ENCODE peak calls at places on chromosomes 5 and 9, in ten cellular contexts. T is psoas muscle; E is A673; V is heart right ventricle; I is A549; J is PC-9; W is DND-41; P is CD8-positive, alpha-beta memory T cell; Y is spleen; N is upper lobe of left lung. K is an unnamed sample. For H3K4me1, the result is how much of the 10 kb centered on the place peaks cover.

GRCh38 chr9:71767421-71768321 is 642 bp downstream of the CEMIP2 start:
- DNase-seq in T (peak), E (peak), V (peak), I (no peak), J (no peak), W (peak), P (peak), Y (peak), N (no peak), K (peak)

GRCh38 chr5:173772407-173773059 is 115.6 kb upstream of the CPEB4 start:
- DNase-seq in T (no peak), E (no peak), V (no peak), I (no peak), J (no peak), W (no peak), P (no peak), Y (no peak), N (no peak), K (no peak)

GRCh38 chr9:87350915-87351314 is 146.8 kb upstream of the DAPK1 start:
- DNase-seq in T (no peak), E (no peak), V (no peak), I (no peak), J (no peak), W (no peak), P (no peak), Y (no peak), N (no peak), K (no peak)

GRCh38 chr9:21434202-21435014 is 5.8 kb upstream of the IFNA1 start:
- DNase-seq in T (no peak), E (peak), V (peak), I (peak), J (no peak), W (peak), P (peak), Y (no peak), N (no peak), K (no peak)

GRCh38 chr5:77168187-77168883 is 42.1 kb upstream of the PDE8B start:
- DNase-seq in T (peak), E (peak), V (peak), I (peak), J (no peak), W (no peak), P (no peak), Y (peak), N (peak), K (peak)

GRCh38 chr5:143985832-143986485 is 174.0 kb downstream of the HMHB1 start:
- DNase-seq in T (no peak), E (peak), V (no peak), I (no peak), J (peak), W (no peak), P (no peak), Y (no peak), N (no peak), K (no peak)

GRCh38 chr9:14097215-14097614 is 216.7 kb downstream of the NFIB start:
- DNase-seq in T (no peak), E (peak), V (peak), I (peak), J (no peak), W (no peak), P (no peak), Y (no peak), N (no peak), K (no peak)

GRCh38 chr5:142179776-142180387 is 71.3 kb downstream of the NDFIP1 start:
- DNase-seq in T (no peak), E (no peak), V (no peak), I (no peak), J (no peak), W (no peak), P (no peak), Y (peak), N (peak), K (no peak)

GRCh38 chr5:100131161-100131560 is 404.0 kb upstream of the FAM174A start:
- DNase-seq in T (no peak), E (no peak), V (no peak), I (peak), J (no peak), W (no peak), P (no peak), Y (no peak), N (no peak), K (no peak)

GRCh38 chr5:134224905-134225779 is 731 bp downstream of the PPP2CA start:
- DNase-seq in T (peak), E (peak), V (peak), I (peak), J (peak), W (peak), P (peak), Y (peak), N (peak), K (peak)

GRCh38 chr9:72203205-72203803 is 54.1 kb downstream of the GDA start:
- DNase-seq in T (no peak), E (peak), V (peak), I (peak), J (no peak), W (peak), P (no peak), Y (no peak), N (no peak), K (no peak)

GRCh38 chr9:112104901-112105300 is 70.2 kb downstream of the SUSD1 start:
- DNase-seq in T (no peak), E (no peak), V (no peak), I (no peak), J (no peak), W (no peak), P (no peak), Y (no peak), N (no peak), K (no peak)

GRCh38 chr9:120905794-120906248 is 20.8 kb downstream of the TRAF1 start:
- DNase-seq in T (no peak), E (no peak), V (no peak), I (no peak), J (no peak), W (no peak), P (peak), Y (no peak), N (no peak), K (no peak)
- H3K4me1 ChIP-seq in T (under half), E (under half), V (under half), I (under half), J (under half), W (under half), P (half or more), Y (half or more), N (under half), K (under half)

DNA sequence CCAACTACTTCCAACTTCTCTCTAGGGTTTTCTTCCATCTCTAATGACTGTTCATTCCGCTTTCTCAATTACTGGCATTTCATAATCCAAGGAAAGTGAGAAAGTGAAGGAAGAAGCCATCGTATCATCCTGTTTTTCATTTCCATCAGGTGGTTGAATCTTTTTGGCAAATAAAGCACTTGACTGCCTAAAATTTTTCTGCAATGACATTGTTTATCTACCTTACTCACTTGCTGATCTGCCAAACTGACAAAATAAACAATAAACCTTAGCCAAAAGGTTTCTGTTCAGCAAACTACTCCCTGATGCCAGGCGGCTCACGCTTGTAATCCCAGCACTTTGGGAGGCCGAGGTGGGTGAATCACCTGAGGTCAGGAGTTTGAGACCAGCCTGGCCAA is 18.4 kb downstream of the FNBP1 start:
- DNase-seq in T (no peak), E (no peak), V (no peak), I (peak), J (peak), W (no peak), P (no peak), Y (no peak), N (no peak), K (no peak)
- H3K27ac ChIP-seq in T (no peak), E (no peak), V (no peak), I (peak), J (peak), W (no peak), P (no peak), Y (peak), N (no peak), K (no peak)

GRCh38 chr5:139708877-139709586 is 60.9 kb downstream of the CXXC5 start:
- DNase-seq in T (peak), E (peak), V (peak), I (peak), J (no peak), W (no peak), P (no peak), Y (peak), N (no peak), K (peak)
- H3K4me1 ChIP-seq in T (under half), E (under half), V (under half), I (under half), J (under half), W (half or more), P (under half), Y (half or more), N (under half), K (under half)

DNA sequence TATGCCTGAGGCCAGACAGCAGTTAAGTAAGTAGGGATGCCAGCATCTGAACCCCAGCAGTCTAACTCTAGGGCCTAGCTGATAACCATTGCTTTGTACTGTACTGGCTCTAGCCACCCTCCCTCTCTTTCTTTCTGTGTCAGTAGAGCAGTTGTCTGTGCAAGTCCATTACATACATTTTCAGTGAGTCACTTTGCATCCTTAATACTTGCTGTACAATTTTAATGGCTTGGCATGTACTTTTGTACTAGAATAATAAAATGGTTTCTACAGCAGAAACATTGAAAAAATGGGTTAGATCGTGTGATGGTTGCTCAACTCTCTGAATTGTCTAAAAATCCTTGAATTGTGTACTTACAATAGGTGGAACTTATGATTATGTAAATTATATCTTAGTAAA is 1.5 kb upstream of the TTC39B start:
- DNase-seq in T (no peak), E (no peak), V (no peak), I (no peak), J (no peak), W (no peak), P (no peak), Y (no peak), N (no peak), K (no peak)
- H3K27ac ChIP-seq in T (no peak), E (no peak), V (no peak), I (no peak), J (no peak), W (no peak), P (no peak), Y (no peak), N (no peak), K (no peak)

GRCh38 chr9:70408393-70409040 is 5.9 kb downstream of the KLF9 start:
- DNase-seq in T (no peak), E (no peak), V (no peak), I (no peak), J (no peak), W (no peak), P (no peak), Y (no peak), N (no peak), K (no peak)

GRCh38 chr9:70405808-70406445 is 8.5 kb downstream of the KLF9 start:
- DNase-seq in T (no peak), E (no peak), V (no peak), I (no peak), J (no peak), W (no peak), P (no peak), Y (no peak), N (no peak), K (no peak)

GRCh38 chr9:70404261-70404660 is 10.2 kb downstream of the KLF9 start:
- DNase-seq in T (no peak), E (no peak), V (no peak), I (no peak), J (no peak), W (no peak), P (no peak), Y (no peak), N (no peak), K (no peak)

GRCh38 chr9:70407081-70407503 is 7.4 kb downstream of the KLF9 start:
- DNase-seq in T (no peak), E (no peak), V (no peak), I (peak), J (no peak), W (no peak), P (no peak), Y (no peak), N (no peak), K (no peak)

GRCh38 chr9:70406446-70406862 is 8.0 kb downstream of the KLF9 start:
- DNase-seq in T (no peak), E (no peak), V (no peak), I (no peak), J (no peak), W (no peak), P (no peak), Y (no peak), N (no peak), K (no peak)
- H3K4me1 ChIP-seq in T (half or more), E (under half), V (half or more), I (under half), J (under half), W (under half), P (half or more), Y (half or more), N (half or more), K (half or more)

DNA sequence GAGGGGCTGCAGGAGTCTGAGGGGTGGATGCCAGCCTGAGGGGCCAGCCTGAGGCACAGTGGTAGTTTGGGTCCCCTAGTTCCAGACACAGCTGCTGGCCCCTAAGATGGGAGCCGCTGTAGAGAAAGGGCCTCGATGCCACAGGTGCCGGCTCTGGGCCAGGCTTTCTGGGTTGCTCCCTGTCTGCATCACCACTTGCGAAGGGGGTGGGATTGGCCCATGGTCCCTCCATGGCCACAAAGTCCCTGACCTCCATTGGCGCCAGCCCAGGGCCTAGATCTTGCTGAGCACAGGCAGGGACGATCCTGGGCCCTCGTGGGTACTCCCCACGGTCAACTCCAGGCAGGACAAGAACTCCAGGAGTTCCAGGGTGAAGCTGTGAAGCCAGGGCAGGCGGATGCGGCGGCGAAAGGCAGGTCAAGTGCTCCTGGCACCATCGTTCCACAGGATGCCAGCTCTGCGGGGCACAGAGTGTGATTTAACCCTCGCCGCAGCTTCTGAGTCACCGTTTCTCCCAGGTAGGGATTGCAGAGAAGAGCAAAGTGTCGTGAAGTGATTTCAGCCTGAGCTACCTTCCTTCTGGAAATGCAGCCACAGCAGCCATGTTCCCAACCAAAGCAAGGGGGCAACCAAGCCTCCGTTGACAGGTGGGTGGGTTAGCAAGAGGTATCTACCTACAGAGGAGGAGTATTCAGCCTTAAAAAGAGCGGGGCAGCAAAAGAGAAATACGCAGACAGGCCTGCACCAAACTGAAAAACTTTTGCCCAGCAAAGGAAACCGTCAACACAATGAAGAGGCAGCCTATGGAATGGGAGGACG is 41.6 kb upstream of the EXOC3 start:
- DNase-seq in T (no peak), E (no peak), V (no peak), I (no peak), J (no peak), W (no peak), P (no peak), Y (peak), N (no peak), K (no peak)
- H3K27ac ChIP-seq in T (no peak), E (no peak), V (no peak), I (no peak), J (no peak), W (no peak), P (no peak), Y (peak), N (no peak), K (no peak)

GRCh38 chr9:36576866-36577265 is 4.2 kb downstream of the MELK start:
- DNase-seq in T (no peak), E (no peak), V (no peak), I (no peak), J (no peak), W (no peak), P (no peak), Y (no peak), N (no peak), K (no peak)
- H3K4me1 ChIP-seq in T (under half), E (under half), V (under half), I (under half), J (under half), W (half or more), P (under half), Y (under half), N (under half), K (under half)

GRCh38 chr5:160749026-160749425 is 103.0 kb downstream of the ATP10B start:
- DNase-seq in T (no peak), E (no peak), V (no peak), I (no peak), J (no peak), W (no peak), P (no peak), Y (no peak), N (no peak), K (no peak)

GRCh38 chr5:160747963-160748362 is 104.0 kb downstream of the ATP10B start:
- DNase-seq in T (no peak), E (no peak), V (no peak), I (no peak), J (no peak), W (peak), P (no peak), Y (no peak), N (no peak), K (no peak)

GRCh38 chr5:160749682-160750081 is 102.3 kb downstream of the ATP10B start:
- DNase-seq in T (no peak), E (no peak), V (no peak), I (no peak), J (no peak), W (no peak), P (no peak), Y (no peak), N (no peak), K (no peak)

GRCh38 chr5:160747559-160747958 is 104.5 kb downstream of the ATP10B start:
- DNase-seq in T (no peak), E (no peak), V (no peak), I (no peak), J (no peak), W (no peak), P (no peak), Y (no peak), N (no peak), K (no peak)

DNA sequence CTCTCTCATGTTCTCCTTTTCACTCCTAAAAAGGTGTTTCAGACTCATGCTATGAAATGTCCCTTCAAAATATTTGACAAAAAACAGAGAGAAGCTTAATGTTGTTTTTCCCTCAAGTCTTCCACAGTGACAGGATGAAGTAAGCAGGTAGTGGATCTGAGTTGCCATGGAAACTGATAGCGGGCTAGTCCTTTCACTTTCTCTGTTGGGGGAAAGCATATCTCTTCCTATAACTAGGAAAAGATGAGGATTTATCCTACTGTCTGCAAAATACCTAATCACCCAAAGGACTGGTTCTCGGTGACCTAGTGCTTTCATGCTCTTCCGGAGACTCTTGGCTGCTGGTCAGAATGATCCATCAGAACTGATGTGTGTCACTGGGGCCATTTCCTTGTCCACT is 100.7 kb downstream of the ATP10B start:
- DNase-seq in T (no peak), E (no peak), V (no peak), I (no peak), J (no peak), W (no peak), P (no peak), Y (no peak), N (no peak), K (no peak)
- H3K27ac ChIP-seq in T (no peak), E (no peak), V (no peak), I (no peak), J (no peak), W (no peak), P (no peak), Y (no peak), N (no peak), K (no peak)

GRCh38 chr9:104871961-104872527 is 55.9 kb downstream of the ABCA1 start:
- DNase-seq in T (no peak), E (no peak), V (no peak), I (no peak), J (no peak), W (no peak), P (no peak), Y (no peak), N (no peak), K (no peak)
- H3K4me1 ChIP-seq in T (half or more), E (under half), V (under half), I (half or more), J (half or more), W (under half), P (under half), Y (half or more), N (under half), K (half or more)

GRCh38 chr5:68949256-68949655 is 144.6 kb upstream of the SLC30A5 start:
- DNase-seq in T (no peak), E (no peak), V (no peak), I (no peak), J (no peak), W (no peak), P (no peak), Y (no peak), N (no peak), K (no peak)
- H3K27ac ChIP-seq in T (no peak), E (no peak), V (no peak), I (no peak), J (no peak), W (no peak), P (no peak), Y (no peak), N (no peak), K (no peak)

K was measured in left ventricle myocardium inferior.